ENCODE peak calls at places on chromosomes 6 and 20, in eight cellular contexts. O is sigmoid colon; T is CD8-positive, alpha-beta T cell; V is neural progenitor cell; I is GM23248; F is adipocyte; K is tibial nerve; R is CD8-positive, alpha-beta memory T cell. S is an unnamed sample. For H3K36me3, the result is how much of the 10 kb centered on the place peaks cover.

GRCh38 chr6:20755631-20756030 is 221.4 kb downstream of the CDKAL1 start:
- DNase-seq in O (no peak), T (no peak), V (no peak), I (peak), F (peak), K (no peak), R (no peak), S (peak)

GRCh38 chr6:77463308-77463880 is at the start of gene HTR1B:
- DNase-seq in O (peak), T (no peak), V (peak), I (peak), F (peak), K (no peak), R (no peak), S (no peak)

GRCh38 chr20:63706852-63707557 is 771 bp downstream of the ARFRP1 start:
- DNase-seq in O (peak), T (no peak), V (peak), I (peak), F (peak), K (no peak), R (peak), S (peak)

GRCh38 chr6:17456711-17457110 is 63.3 kb downstream of the CAP2 start:
- DNase-seq in O (no peak), T (no peak), V (no peak), I (no peak), F (no peak), K (no peak), R (no peak), S (no peak)

GRCh38 chr6:79671605-79672266 is 40.6 kb downstream of the SH3BGRL2 start:
- DNase-seq in O (peak), T (no peak), V (no peak), I (peak), F (peak), K (no peak), R (no peak), S (peak)

GRCh38 chr20:39136145-39136544 is 174.0 kb downstream of the DHX35 start:
- DNase-seq in O (no peak), T (no peak), V (no peak), I (no peak), F (no peak), K (no peak), R (no peak), S (no peak)

GRCh38 chr20:63831696-63832686 is 927 bp upstream of the ZBTB46 start:
- DNase-seq in O (no peak), T (no peak), V (peak), I (peak), F (peak), K (no peak), R (no peak), S (peak)

GRCh38 chr6:38234934-38235678 is 404.6 kb downstream of the BTBD9 start:
- DNase-seq in O (no peak), T (no peak), V (no peak), I (no peak), F (no peak), K (no peak), R (no peak), S (no peak)

GRCh38 chr20:61120595-61121515 is 131.2 kb upstream of the CDH4 start:
- DNase-seq in O (no peak), T (no peak), V (peak), I (peak), F (peak), K (peak), R (no peak), S (peak)

GRCh38 chr20:3222635-3223600 is 13.6 kb downstream of the ITPA start:
- DNase-seq in O (no peak), T (no peak), V (no peak), I (no peak), F (no peak), K (no peak), R (no peak), S (peak)

GRCh38 chr6:92849636-92850035 is 569.7 kb downstream of the EPHA7 start:
- DNase-seq in O (no peak), T (no peak), V (no peak), I (no peak), F (no peak), K (no peak), R (no peak), S (peak)

GRCh38 chr6:112066606-112067005 is 12.7 kb downstream of the CCN6 start:
- DNase-seq in O (no peak), T (no peak), V (no peak), I (no peak), F (no peak), K (no peak), R (no peak), S (no peak)

GRCh38 chr6:53673138-53673801 is 7.7 kb upstream of the KLHL31 start:
- DNase-seq in O (no peak), T (no peak), V (no peak), I (peak), F (peak), K (no peak), R (no peak), S (peak)

GRCh38 chr20:24911461-24911860 is 37.6 kb upstream of the CST7 start:
- DNase-seq in O (no peak), T (no peak), V (no peak), I (no peak), F (no peak), K (peak), R (no peak), S (no peak)

GRCh38 chr6:35181933-35182612 is 31.7 kb upstream of the SCUBE3 start:
- DNase-seq in O (peak), T (no peak), V (peak), I (peak), F (peak), K (peak), R (no peak), S (peak)

GRCh38 chr6:83096791-83097190 is 29.3 kb downstream of the DOP1A start:
- DNase-seq in O (no peak), T (no peak), V (no peak), I (peak), F (peak), K (no peak), R (no peak), S (no peak)

GRCh38 chr6:80357674-80358073 is 251.2 kb downstream of the BCKDHB start:
- DNase-seq in O (peak), T (no peak), V (no peak), I (peak), F (no peak), K (no peak), R (no peak), S (no peak)

GRCh38 chr20:46709459-46710148 is at the start of gene SLC2A10:
- DNase-seq in O (peak), T (no peak), V (peak), I (peak), F (peak), K (peak), R (no peak), S (no peak)

GRCh38 chr6:33419580-33420492 is at the start of gene SYNGAP1:
- DNase-seq in O (peak), T (no peak), V (peak), I (peak), F (peak), K (peak), R (no peak), S (no peak)

GRCh38 chr20:44521484-44522481 is at the start of gene SERINC3:
- DNase-seq in O (peak), T (peak), V (peak), I (peak), F (peak), K (peak), R (peak), S (peak)

GRCh38 chr6:134875367-134875766 is 74.5 kb downstream of the ALDH8A1 start:
- DNase-seq in O (no peak), T (no peak), V (no peak), I (no peak), F (no peak), K (no peak), R (no peak), S (no peak)

GRCh38 chr20:54167909-54168872 is 5.6 kb downstream of the CYP24A1 start:
- DNase-seq in O (no peak), T (no peak), V (no peak), I (peak), F (no peak), K (no peak), R (no peak), S (peak)

GRCh38 chr6:107539409-107539808 is 49.5 kb downstream of the SOBP start:
- DNase-seq in O (no peak), T (no peak), V (no peak), I (no peak), F (peak), K (no peak), R (no peak), S (peak)

GRCh38 chr6:166659581-166659980 is 32.5 kb upstream of the RPS6KA2 start:
- DNase-seq in O (no peak), T (no peak), V (no peak), I (no peak), F (no peak), K (no peak), R (no peak), S (no peak)

GRCh38 chr6:100979269-100979668 is 98.1 kb upstream of the ASCC3 start:
- DNase-seq in O (no peak), T (no peak), V (peak), I (no peak), F (no peak), K (no peak), R (no peak), S (no peak)

GRCh38 chr20:11926599-11926998 is 8.9 kb downstream of the BTBD3 start:
- DNase-seq in O (no peak), T (no peak), V (no peak), I (no peak), F (no peak), K (no peak), R (no peak), S (no peak)

GRCh38 chr6:31692353-31692752 is 10.8 kb downstream of the ABHD16A start:
- DNase-seq in O (no peak), T (no peak), V (no peak), I (no peak), F (no peak), K (no peak), R (no peak), S (no peak)
- H3K36me3 ChIP-seq in O (half or more), T (half or more), V (under half), I (under half), F (half or more), K (under half), R (half or more), S (under half)

DNA sequence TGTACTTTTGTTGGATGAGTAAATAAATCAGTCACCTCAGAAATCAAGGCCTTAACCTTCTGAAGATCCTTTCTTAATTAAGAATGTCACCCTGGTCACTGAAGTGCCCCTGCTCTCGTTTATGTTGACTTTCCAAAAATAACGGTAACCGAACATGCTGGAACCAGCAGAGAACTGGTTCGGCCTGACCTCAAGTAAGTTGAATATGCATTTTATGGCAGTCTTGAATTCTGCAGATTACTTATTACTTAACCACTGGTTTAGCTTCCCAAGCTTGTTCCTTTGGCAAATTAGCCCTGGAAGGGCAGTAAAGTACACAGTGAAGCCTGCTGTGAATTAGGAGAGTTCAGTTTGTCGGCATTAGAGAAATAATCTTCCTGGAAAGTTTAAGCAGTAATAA is 12.2 kb downstream of the MAPRE1 start:
- DNase-seq in O (no peak), T (no peak), V (no peak), I (no peak), F (no peak), K (no peak), R (no peak), S (no peak)
- H3K36me3 ChIP-seq in O (under half), T (under half), V (under half), I (under half), F (under half), K (under half), R (under half), S (under half)

GRCh38 chr20:58669287-58670006 is 18.4 kb downstream of the STX16 start:
- DNase-seq in O (no peak), T (no peak), V (peak), I (no peak), F (no peak), K (no peak), R (no peak), S (no peak)

GRCh38 chr20:58668901-58669286 is 17.8 kb downstream of the STX16 start:
- DNase-seq in O (no peak), T (no peak), V (no peak), I (no peak), F (no peak), K (no peak), R (no peak), S (no peak)

GRCh38 chr20:58670097-58670496 is 19.0 kb downstream of the STX16 start:
- DNase-seq in O (no peak), T (no peak), V (no peak), I (peak), F (peak), K (no peak), R (no peak), S (no peak)

GRCh38 chr20:58673119-58673518 is 19.5 kb upstream of the NPEPL1 start:
- DNase-seq in O (no peak), T (no peak), V (no peak), I (no peak), F (no peak), K (no peak), R (no peak), S (no peak)

GRCh38 chr20:58670659-58671058 is 19.6 kb downstream of the STX16 start:
- DNase-seq in O (no peak), T (no peak), V (no peak), I (no peak), F (no peak), K (no peak), R (no peak), S (no peak)
- H3K36me3 ChIP-seq in O (half or more), T (under half), V (under half), I (half or more), F (half or more), K (under half), R (half or more), S (under half)

DNA sequence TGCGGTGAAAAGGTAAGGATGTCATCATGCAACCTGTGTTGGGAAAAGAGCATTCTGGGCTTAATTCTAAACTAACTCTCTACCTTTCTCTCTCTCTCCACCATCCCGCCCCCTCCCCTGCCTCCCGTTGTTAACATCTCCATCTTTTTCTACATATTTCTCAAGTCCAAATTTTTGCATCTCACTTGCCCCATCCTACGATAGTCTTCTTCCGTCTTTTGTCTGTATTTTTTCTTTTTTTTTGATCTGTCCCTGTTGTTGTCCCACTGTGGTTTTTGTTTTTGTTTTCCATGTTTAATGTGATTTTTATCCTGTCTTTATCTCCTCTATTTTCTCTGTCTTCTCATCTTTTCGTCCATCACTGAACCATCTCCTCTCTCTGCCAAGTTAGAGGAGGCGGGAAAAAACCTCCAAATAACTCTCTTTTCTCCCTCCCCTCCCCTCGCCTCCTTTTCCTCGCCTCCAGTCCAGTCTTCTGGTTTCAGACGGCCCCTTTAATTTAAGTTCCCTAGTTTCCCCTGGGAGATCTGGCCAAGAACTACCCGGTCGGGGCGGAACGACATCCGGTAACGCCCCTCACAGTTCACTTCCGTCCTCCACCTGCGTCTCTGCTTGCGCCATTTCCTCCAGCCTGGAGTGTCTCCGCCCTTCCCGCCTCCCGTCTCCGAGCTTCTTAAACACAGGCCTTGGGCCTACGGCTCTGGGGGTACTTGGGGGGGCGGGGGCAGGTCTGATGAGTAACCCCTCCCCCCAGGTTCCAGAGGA is at the start of gene NFKBIL1:
- DNase-seq in O (peak), T (peak), V (peak), I (peak), F (peak), K (peak), R (peak), S (peak)
- H3K36me3 ChIP-seq in O (under half), T (under half), V (under half), I (under half), F (under half), K (under half), R (under half), S (under half)

GRCh38 chr6:122406187-122406586 is 6.7 kb downstream of the HSF2 start:
- DNase-seq in O (no peak), T (no peak), V (no peak), I (no peak), F (no peak), K (no peak), R (no peak), S (no peak)
- H3K36me3 ChIP-seq in O (under half), T (under half), V (under half), I (under half), F (under half), K (under half), R (under half), S (under half)

GRCh38 chr6:26128013-26128771 is 41.0 kb downstream of the HFE start:
- DNase-seq in O (no peak), T (no peak), V (no peak), I (no peak), F (no peak), K (no peak), R (no peak), S (no peak)

GRCh38 chr6:26130581-26131247 is 43.5 kb downstream of the HFE start:
- DNase-seq in O (no peak), T (no peak), V (no peak), I (no peak), F (no peak), K (no peak), R (no peak), S (peak)

GRCh38 chr6:26133730-26134129 is 46.5 kb downstream of the HFE start:
- DNase-seq in O (no peak), T (no peak), V (no peak), I (no peak), F (no peak), K (no peak), R (no peak), S (no peak)

GRCh38 chr6:26129656-26130055 is 42.4 kb downstream of the HFE start:
- DNase-seq in O (no peak), T (no peak), V (no peak), I (no peak), F (peak), K (no peak), R (no peak), S (no peak)

GRCh38 chr6:26131618-26132017 is 44.4 kb downstream of the HFE start:
- DNase-seq in O (no peak), T (no peak), V (no peak), I (no peak), F (no peak), K (no peak), R (no peak), S (no peak)
- H3K36me3 ChIP-seq in O (under half), T (under half), V (under half), I (under half), F (under half), K (under half), R (under half), S (under half)

GRCh38 chr20:31548823-31549512 is 34.7 kb downstream of the HM13 start:
- DNase-seq in O (no peak), T (no peak), V (no peak), I (peak), F (no peak), K (no peak), R (no peak), S (no peak)

GRCh38 chr20:31551163-31551562 is 36.9 kb downstream of the HM13 start:
- DNase-seq in O (no peak), T (no peak), V (no peak), I (no peak), F (no peak), K (no peak), R (no peak), S (no peak)

GRCh38 chr20:31549513-31549880 is 35.3 kb downstream of the HM13 start:
- DNase-seq in O (no peak), T (no peak), V (no peak), I (no peak), F (no peak), K (no peak), R (no peak), S (peak)

GRCh38 chr20:31550099-31550498 is 35.9 kb downstream of the HM13 start:
- DNase-seq in O (no peak), T (no peak), V (no peak), I (no peak), F (no peak), K (no peak), R (no peak), S (no peak)

DNA sequence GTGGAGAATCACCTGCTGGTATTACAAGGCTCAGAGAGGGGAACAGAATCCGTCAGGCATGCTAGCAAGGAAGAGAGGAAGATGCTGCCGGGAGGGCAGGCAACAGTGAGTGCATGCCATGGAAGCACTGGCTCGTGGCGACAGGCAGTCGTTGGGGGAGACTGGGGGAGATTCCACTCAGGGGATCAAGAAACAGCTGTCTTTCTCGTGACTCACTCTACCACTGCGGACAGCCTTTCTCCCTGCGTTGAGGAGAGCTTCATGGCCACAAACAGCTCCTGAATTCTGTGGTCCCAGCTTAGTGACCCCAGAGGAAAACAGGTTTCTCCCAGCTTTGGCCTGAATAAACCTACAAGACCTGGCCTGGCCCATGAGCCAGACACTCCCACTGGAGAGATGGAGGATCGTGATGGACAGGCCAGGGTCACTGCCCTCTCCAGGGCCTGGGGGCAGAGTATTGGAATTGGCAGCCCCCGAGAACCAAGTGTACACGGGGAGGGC is 37.4 kb downstream of the HM13 start:
- DNase-seq in O (no peak), T (no peak), V (no peak), I (no peak), F (peak), K (no peak), R (no peak), S (no peak)
- H3K36me3 ChIP-seq in O (under half), T (under half), V (under half), I (under half), F (half or more), K (under half), R (under half), S (under half)

GRCh38 chr20:57377350-57377749 is 13.8 kb upstream of the RBM38 start:
- DNase-seq in O (no peak), T (no peak), V (no peak), I (no peak), F (no peak), K (no peak), R (no peak), S (no peak)
- H3K36me3 ChIP-seq in O (under half), T (under half), V (under half), I (under half), F (half or more), K (under half), R (half or more), S (under half)

S was measured in bronchial epithelial cell.